ENCODE peak calls at places on chromosomes 6 and 20, in six cellular contexts. N, Q, T, R, E and L are unnamed samples.

GRCh38 chr6:55794136-55794812 is 81.1 kb downstream of the BMP5 start:
- DNase-seq in N (peak; percentile 70), E (no peak), R (no peak), T (no peak), Q (no peak), L (no peak)

GRCh38 chr6:152435816-152436215 is 201.3 kb downstream of the SYNE1 start:
- DNase-seq in Q (no peak), R (no peak), T (no peak), N (no peak), E (no peak), L (no peak)

GRCh38 chr20:54543369-54543768 is 68.0 kb downstream of the DOK5 start:
- DNase-seq in N (no peak), T (no peak), E (no peak), R (no peak), Q (no peak), L (no peak)

GRCh38 chr6:36068012-36068392 is 40.4 kb downstream of the MAPK14 start:
- DNase-seq in N (no peak), Q (peak; percentile 62), R (no peak), T (no peak), E (no peak), L (no peak)

GRCh38 chr6:2937627-2938003 is 33.8 kb downstream of the SERPINB6 start:
- DNase-seq in N (no peak), T (no peak), Q (no peak), R (no peak), E (no peak), L (no peak)

GRCh38 chr6:75528423-75528822 is 34.8 kb upstream of the FILIP1 start:
- DNase-seq in Q (no peak), R (no peak), E (no peak), T (no peak), N (peak; percentile 27), L (no peak)

GRCh38 chr20:52251827-52252226 is 60.2 kb upstream of the ZFP64 start:
- DNase-seq in N (no peak), Q (no peak), T (no peak), E (no peak), R (no peak), L (no peak)

GRCh38 chr6:37319156-37319555 is 34.6 kb upstream of the RNF8 start:
- DNase-seq in E (no peak), N (no peak), T (no peak), R (no peak), Q (no peak), L (no peak)

GRCh38 chr6:157912326-157912725 is 69.3 kb upstream of the SYNJ2 start:
- DNase-seq in Q (no peak), E (no peak), T (no peak), R (no peak), N (peak; percentile 95), L (no peak)

GRCh38 chr20:25005661-25006060 is 13.1 kb upstream of the APMAP start:
- DNase-seq in T (no peak), R (no peak), E (no peak), N (no peak), Q (no peak), L (no peak)

GRCh38 chr6:149331043-149331807 is 13.7 kb downstream of the TAB2 start:
- DNase-seq in R (no peak), T (no peak), Q (no peak), E (no peak), N (peak; percentile 73), L (no peak)

GRCh38 chr6:19536838-19537237 is 300.3 kb upstream of the ID4 start:
- DNase-seq in E (no peak), N (no peak), R (no peak), Q (no peak), T (no peak), L (no peak)

GRCh38 chr6:34074064-34074739 is 71.7 kb downstream of the GRM4 start:
- DNase-seq in R (no peak), E (no peak), T (no peak), Q (no peak), N (no peak), L (no peak)

GRCh38 chr6:72822691-72823090 is 200.8 kb downstream of the KCNQ5 start:
- DNase-seq in Q (no peak), R (no peak), N (no peak), E (no peak), T (no peak), L (no peak)

GRCh38 chr20:19718880-19719279 is 39.2 kb upstream of the RIN2 start:
- DNase-seq in T (no peak), R (no peak), N (no peak), E (no peak), Q (no peak), L (no peak)

GRCh38 chr6:129842881-129843409 is 18.2 kb downstream of the TMEM244 start:
- DNase-seq in R (no peak), E (no peak), Q (no peak), N (no peak), T (no peak), L (no peak)

GRCh38 chr6:166197361-166197760 is 29.7 kb upstream of the TBXT start:
- DNase-seq in N (no peak), T (no peak), R (no peak), Q (no peak), E (no peak), L (no peak)

GRCh38 chr20:59823456-59823855 is 110.0 kb downstream of the SYCP2 start:
- DNase-seq in Q (no peak), E (no peak), R (no peak), N (no peak), T (no peak), L (no peak)

GRCh38 chr6:94636780-94637385 is 940.5 kb upstream of the MANEA start:
- DNase-seq in T (no peak), R (no peak), E (no peak), Q (peak; percentile 1), N (peak; percentile 1), L (no peak)

GRCh38 chr20:30284533-30284932 is 972.9 kb upstream of the DEFB115 start:
- DNase-seq in E (no peak), Q (peak; percentile 38), N (no peak), R (no peak), T (no peak), L (no peak)

GRCh38 chr6:144449911-144450690 is 165.0 kb downstream of the UTRN start:
- DNase-seq in E (no peak), N (no peak), Q (no peak), T (no peak), R (no peak), L (no peak)

GRCh38 chr20:63931735-63932134 is 24.5 kb downstream of the UCKL1 start:
- DNase-seq in Q (no peak), R (no peak), N (no peak), T (no peak), E (peak; percentile 30), L (peak; percentile 79)
- H3K36me3 ChIP-seq in Q (peaks cover 37% of the 10 kb centered on the region), R (peaks cover 45% of the 10 kb centered on the region), N (peaks cover 72% of the 10 kb centered on the region), T (peaks cover 55% of the 10 kb centered on the region), E (peaks cover 95% of the 10 kb centered on the region), L (peaks cover 91% of the 10 kb centered on the region)

DNA sequence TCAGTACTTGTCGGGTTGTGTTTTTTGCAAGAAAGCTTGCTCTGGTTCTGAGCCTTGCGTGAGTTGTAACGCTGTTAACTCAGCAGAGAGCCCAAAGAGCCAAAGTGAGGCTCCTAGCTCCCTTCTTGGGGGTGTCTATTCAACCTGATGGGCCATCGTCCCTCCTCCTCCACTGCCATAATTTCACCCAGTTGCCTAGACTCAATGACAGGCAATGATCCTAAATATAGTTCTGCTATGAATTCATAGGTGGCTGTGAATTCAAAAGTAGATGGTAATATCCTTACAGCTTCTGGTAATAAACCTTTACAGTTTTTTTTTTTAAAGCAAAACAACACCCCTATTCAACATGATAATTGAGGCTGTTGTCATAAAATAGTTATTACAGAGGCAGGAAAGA is 39.5 kb downstream of the GHRH start:
- DNase-seq in R (no peak), N (no peak), Q (no peak), E (no peak), T (no peak), L (no peak)
- H3K36me3 ChIP-seq in R (peaks cover 63% of the 10 kb centered on the region), N (peaks cover 31% of the 10 kb centered on the region), Q (peaks cover 20% of the 10 kb centered on the region), E (peaks cover 96% of the 10 kb centered on the region), T (peaks cover 14% of the 10 kb centered on the region), L (peaks cover 100% of the 10 kb centered on the region)

DNA sequence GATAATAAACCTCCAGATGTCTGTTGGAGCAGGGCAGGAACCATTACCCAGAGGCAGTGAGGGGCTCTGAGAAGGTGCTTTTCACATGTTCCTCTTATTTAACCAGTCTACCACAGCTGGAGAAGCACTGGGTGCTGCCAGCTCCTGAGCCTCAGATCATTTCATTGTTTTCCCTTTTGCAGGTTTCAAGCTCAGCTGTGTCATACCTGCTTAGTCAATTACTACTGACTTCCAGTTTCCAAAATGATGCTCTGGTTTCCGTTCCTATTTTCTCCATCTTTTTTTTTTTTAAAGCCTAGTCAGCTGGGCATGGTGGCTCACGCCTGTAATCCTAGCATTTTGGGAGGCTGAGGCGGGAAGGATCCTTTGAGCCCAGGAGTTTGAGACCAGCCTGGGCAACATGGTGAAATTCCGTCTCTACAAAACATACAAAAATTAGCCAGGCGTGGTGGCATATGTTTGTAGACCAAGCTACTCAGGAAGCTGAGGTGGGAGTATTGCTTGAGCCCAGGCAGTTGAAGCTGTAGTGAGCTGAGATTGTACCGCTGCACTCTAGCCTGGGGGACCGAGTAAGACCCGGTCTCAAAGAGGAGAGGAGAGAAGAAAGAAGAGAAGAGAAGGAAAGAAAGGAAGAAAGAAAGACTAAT is 6.7 kb downstream of the FLOT1 start:
- DNase-seq in T (no peak), E (no peak), N (no peak), Q (no peak), R (no peak), L (no peak)
- H3K36me3 ChIP-seq in T (peaks cover 68% of the 10 kb centered on the region), E (peaks cover 98% of the 10 kb centered on the region), N (peaks cover 64% of the 10 kb centered on the region), Q (peaks cover 4% of the 10 kb centered on the region), R (no peaks in the 10 kb centered on the region), L (peaks cover 76% of the 10 kb centered on the region)

GRCh38 chr20:3865887-3866407 is 19.3 kb downstream of the MAVS start:
- DNase-seq in R (no peak), E (no peak), N (no peak), Q (no peak), T (no peak), L (no peak)
- H3K36me3 ChIP-seq in R (peaks cover 41% of the 10 kb centered on the region), E (peaks cover 94% of the 10 kb centered on the region), N (peaks cover 74% of the 10 kb centered on the region), Q (peaks cover 39% of the 10 kb centered on the region), T (peaks cover 54% of the 10 kb centered on the region), L (peaks cover 51% of the 10 kb centered on the region)

GRCh38 chr6:109369724-109370123 is 12.5 kb downstream of the CD164 start:
- DNase-seq in R (no peak), T (no peak), E (no peak), Q (no peak), N (no peak), L (no peak)

GRCh38 chr6:109372070-109372585 is 10.1 kb downstream of the CD164 start:
- DNase-seq in R (no peak), N (no peak), Q (no peak), T (no peak), E (no peak), L (no peak)

GRCh38 chr6:109373333-109373732 is 8.9 kb downstream of the CD164 start:
- DNase-seq in R (no peak), N (no peak), T (no peak), Q (no peak), E (no peak), L (no peak)

GRCh38 chr6:109370792-109371191 is 11.5 kb downstream of the CD164 start:
- DNase-seq in E (no peak), R (no peak), T (no peak), Q (no peak), N (no peak), L (no peak)

DNA sequence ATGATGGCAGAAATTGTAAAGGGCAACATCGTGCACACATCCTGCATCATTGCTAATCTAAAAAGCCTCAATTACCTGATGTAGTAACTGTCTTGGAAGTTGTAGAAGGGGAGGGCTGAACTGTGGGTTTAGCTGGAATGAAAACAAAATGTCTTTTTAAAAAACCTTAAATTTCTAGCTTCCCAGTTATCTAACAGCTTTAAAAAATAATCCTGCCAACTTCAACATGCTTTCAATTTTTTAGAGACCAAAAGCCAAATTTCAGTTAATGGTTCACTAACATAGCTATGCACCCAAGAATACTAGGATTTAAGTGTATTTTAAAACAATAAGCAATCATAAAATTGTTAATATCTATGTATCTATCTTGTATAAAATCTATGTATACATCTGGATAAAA is 11.9 kb downstream of the CD164 start:
- DNase-seq in E (no peak), N (no peak), T (no peak), R (no peak), Q (no peak), L (no peak)
- H3K36me3 ChIP-seq in E (peaks cover 98% of the 10 kb centered on the region), N (peaks cover 35% of the 10 kb centered on the region), T (peaks cover 49% of the 10 kb centered on the region), R (peaks cover 46% of the 10 kb centered on the region), Q (peaks cover 27% of the 10 kb centered on the region), L (peaks cover 94% of the 10 kb centered on the region)